ENCODE peak calls at places on chromosomes 5 and 9, in four cellular contexts. O, P, U and I are unnamed samples.

GRCh38 chr5:168964182-168964581 is 336.8 kb downstream of the SLIT3 start:
- DNase-seq in O (no peak), P (no peak), U (no peak), I (no peak)

GRCh38 chr5:156479864-156480263 is 152.9 kb downstream of the SGCD start:
- DNase-seq in O (peak), P (no peak), U (no peak), I (no peak)

GRCh38 chr5:88675159-88675757 is 207.7 kb downstream of the MEF2C start:
- DNase-seq in O (no peak), P (no peak), U (no peak), I (no peak)

GRCh38 chr9:35658894-35659220 is 765 bp downstream of the CCDC107 start:
- DNase-seq in O (peak), P (no peak), U (no peak), I (peak)

GRCh38 chr9:129703667-129704355 is 38.4 kb downstream of the PRRX2 start:
- DNase-seq in O (no peak), P (no peak), U (no peak), I (no peak)

GRCh38 chr9:83501552-83501951 is 36.6 kb downstream of the FRMD3 start:
- DNase-seq in O (no peak), P (no peak), U (no peak), I (no peak)

GRCh38 chr5:180803181-180804128 is 849 bp upstream of the MGAT1 start:
- DNase-seq in O (no peak), P (peak), U (peak), I (no peak)

GRCh38 chr5:179607449-179607931 is 16.0 kb downstream of the HNRNPH1 start:
- DNase-seq in O (no peak), P (no peak), U (no peak), I (no peak)

GRCh38 chr5:133123297-133123696 is 71.5 kb downstream of the HSPA4 start:
- DNase-seq in O (no peak), P (no peak), U (no peak), I (no peak)

GRCh38 chr9:27198175-27198574 is 89.2 kb downstream of the TEK start:
- DNase-seq in O (peak), P (no peak), U (no peak), I (no peak)

GRCh38 chr9:107638922-107639321 is 149.4 kb upstream of the KLF4 start:
- DNase-seq in O (peak), P (no peak), U (no peak), I (no peak)

DNA sequence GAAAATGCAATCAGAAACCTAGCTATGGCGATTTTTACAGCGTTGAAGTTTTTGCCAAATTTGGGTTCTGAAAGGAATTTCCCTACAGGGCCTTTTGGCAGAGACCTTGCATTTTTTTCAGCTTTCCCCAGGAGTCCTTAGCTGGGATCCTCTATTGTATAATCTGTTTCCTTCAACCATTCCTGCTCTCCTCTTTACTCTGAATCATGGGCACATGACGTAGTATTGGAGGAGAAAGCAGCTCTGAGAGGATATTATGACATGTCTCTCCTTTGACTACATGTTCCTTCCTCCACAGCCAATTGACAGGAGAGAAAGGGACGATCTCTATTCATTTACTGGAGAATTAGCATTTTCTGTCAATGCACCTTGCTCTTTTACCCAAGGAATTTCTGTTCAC is 118.5 kb upstream of the ERCC6L2 start:
- DNase-seq in O (peak), P (no peak), U (no peak), I (no peak)
- TF ChIP-seq ELK1 in O (no peak), P (no peak), U (no peak), I (no peak)

DNA sequence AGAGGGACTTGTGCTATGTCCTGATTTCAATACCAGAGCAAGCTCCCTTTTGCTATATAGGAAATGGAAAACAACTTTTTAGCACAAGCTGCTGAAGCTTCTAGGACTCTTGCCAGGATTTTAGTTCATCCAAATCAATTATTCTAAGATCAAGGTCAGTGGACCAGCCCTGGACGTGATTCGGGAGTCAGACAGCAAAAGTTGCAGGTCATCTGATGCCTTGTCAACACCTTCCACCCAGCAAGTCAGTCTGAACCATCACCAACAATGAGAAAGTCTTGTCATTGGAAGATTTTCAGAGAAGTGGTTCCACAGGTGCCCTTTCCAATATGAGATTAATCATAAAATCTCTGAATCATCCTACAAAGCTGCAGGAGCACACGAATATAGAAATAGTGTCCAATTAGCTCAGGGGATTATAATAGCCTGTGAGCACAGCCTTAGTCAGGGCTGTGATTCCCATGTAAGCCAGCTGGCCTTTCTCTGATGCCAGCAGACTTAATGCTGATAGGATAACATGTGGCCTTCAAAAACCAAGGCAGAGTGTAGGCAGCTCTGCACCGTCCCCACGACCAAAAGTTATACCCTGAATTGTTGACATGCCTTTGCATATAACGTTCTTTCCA is 445.0 kb upstream of the TRPC7 start:
- DNase-seq in O (peak), P (no peak), U (no peak), I (no peak)
- TF ChIP-seq ELK1 in O (no peak), P (no peak), U (no peak), I (no peak)

GRCh38 chr5:119928974-119929373 is 299.6 kb downstream of the FAM170A start:
- DNase-seq in O (no peak), P (no peak), U (no peak), I (no peak)
- TF ChIP-seq ELK1 in O (no peak), P (no peak), U (no peak), I (no peak)

DNA sequence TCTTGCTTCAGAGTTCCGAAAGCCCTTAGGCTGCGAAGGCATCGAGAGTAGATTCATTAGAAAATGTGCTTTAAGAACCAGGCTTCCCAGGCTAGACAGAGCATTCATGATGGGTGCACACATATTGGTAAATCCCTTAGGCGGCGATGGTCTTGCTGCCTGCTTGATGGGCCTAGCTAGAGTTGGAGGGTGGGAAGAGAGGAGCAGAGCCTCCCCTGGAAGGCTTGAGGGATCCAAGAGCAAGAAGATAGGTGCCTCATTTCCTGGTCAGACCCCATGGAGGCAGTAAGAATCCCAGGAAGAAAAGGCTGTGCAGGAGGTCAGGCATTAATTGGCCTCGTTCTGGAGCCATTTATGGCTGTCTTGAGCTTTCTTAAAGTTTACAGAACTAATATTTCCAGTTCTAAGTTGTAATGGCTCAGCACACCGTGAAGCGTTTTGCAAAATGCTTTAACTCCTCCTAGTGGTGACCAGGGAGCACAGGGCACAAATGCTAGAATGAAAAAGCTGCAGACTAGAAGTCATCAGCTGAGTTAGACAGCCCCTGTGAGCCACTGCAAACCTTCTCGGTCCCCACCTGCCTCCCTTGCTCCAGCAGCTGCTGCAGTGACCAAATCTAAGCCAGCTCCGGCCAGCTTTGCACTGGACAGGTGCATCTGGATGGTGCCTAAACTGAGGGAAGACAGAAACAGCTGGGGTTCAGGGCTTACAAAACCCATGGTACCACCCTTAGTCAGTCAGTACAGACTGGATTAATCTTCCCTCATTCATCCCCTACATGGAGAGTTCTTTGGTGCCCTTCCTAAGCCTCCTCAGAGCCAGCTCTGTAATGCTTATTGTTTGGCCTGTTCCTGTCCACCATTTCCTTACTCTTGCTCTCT is 14.7 kb downstream of the SLC45A2 start:
- DNase-seq in O (peak), P (no peak), U (peak), I (peak)
- TF ChIP-seq ELK1 in O (no peak), P (no peak), U (no peak), I (no peak)

GRCh38 chr5:100772548-100772947 is 130.5 kb downstream of the ST8SIA4 start:
- DNase-seq in O (no peak), P (no peak), U (no peak), I (no peak)

GRCh38 chr5:100776244-100776643 is 126.8 kb downstream of the ST8SIA4 start:
- DNase-seq in O (peak), P (no peak), U (no peak), I (no peak)

GRCh38 chr5:100779669-100780375 is 123.3 kb downstream of the ST8SIA4 start:
- DNase-seq in O (no peak), P (no peak), U (no peak), I (no peak)

GRCh38 chr5:100780376-100780870 is 122.7 kb downstream of the ST8SIA4 start:
- DNase-seq in O (no peak), P (no peak), U (peak), I (no peak)

DNA sequence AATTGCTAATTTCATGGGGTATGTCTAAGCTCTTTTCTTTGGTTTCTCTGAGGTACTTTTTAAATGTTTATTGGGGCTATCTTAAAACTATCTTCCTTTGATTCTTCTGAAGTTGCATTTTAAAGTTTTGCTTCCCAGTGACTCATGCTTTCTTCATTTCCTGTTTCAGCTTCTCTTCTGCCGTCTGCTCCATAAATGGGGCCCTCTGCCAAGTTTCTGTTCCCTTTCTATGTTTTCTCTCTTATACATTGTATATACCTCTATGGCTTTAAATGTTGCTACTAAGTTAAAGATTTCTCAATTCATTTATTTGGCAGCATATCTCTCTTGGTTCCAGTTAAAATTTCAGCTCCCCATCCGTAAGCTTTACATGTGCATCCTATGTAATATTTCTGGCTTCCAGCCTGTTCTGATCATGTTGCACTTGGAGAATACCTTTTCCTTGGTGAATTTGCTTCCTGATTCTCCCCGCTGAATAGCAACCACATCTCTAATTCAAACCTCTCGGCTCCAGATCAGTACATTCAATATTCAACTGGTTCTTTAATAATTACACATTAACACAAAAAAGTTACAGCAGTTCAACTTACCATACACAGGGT is 125.3 kb downstream of the ST8SIA4 start:
- DNase-seq in O (peak), P (no peak), U (peak), I (no peak)
- TF ChIP-seq ELK1 in O (no peak), P (no peak), U (no peak), I (no peak)

GRCh38 chr5:61931236-61931635 is 374.8 kb upstream of the KIF2A start:
- DNase-seq in O (no peak), P (no peak), U (no peak), I (no peak)

GRCh38 chr5:61933787-61934626 is 372.0 kb upstream of the KIF2A start:
- DNase-seq in O (peak), P (peak), U (peak), I (peak)
- TF ChIP-seq ELK1 in O (no peak), P (no peak), U (no peak), I (no peak)

DNA sequence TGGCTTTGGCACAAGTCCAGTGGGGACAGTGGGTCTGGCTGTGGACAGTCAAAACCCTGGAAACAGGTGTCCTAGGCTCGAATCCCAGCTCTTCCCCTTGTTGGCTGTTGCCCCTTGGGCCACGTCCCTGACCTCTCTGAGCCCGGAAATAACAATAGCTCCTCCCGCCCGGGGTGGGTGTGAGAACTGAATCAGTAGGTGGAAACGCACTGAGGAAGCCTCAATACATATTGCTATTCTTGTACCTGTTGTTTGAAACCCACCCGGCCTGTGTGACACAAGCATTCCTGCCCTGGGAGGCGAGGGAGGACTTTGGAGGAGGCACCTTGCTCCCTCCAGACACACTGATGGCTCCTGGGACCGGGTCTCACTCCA is 134.1 kb downstream of the OLFM1 start:
- DNase-seq in O (no peak), P (no peak), U (no peak), I (no peak)
- TF ChIP-seq ELK1 in O (no peak), P (no peak), U (no peak), I (no peak)

GRCh38 chr5:35117960-35118359 is 70.2 kb upstream of the AGXT2 start:
- DNase-seq in O (peak), P (no peak), U (no peak), I (no peak)

GRCh38 chr5:35122819-35123218 is 75.1 kb upstream of the AGXT2 start:
- DNase-seq in O (no peak), P (no peak), U (no peak), I (no peak)

GRCh38 chr5:35115920-35116319 is 68.2 kb upstream of the AGXT2 start:
- DNase-seq in O (peak), P (no peak), U (no peak), I (no peak)

GRCh38 chr5:35124932-35125331 is 77.2 kb upstream of the AGXT2 start:
- DNase-seq in O (no peak), P (no peak), U (no peak), I (no peak)

DNA sequence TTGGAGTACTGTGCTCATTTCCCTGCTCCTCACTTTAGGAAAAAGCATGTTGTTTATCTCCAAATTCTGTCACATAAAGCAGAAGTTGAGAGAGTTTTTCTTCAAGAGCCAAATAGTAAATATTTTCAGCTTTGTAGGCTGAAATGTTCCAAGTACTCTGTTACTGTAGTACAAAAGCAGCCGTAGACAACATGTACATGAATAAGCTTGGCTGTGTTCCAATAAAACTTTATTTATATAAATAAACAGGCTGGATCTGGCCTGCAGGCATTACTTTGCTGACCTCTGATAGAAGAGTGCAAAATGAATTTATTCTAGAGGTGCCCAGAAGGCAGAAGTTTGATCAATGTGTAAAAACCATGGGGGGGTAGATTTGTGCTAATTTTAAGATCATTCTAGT is 73.0 kb upstream of the AGXT2 start:
- DNase-seq in O (peak), P (no peak), U (no peak), I (no peak)
- TF ChIP-seq ELK1 in O (no peak), P (no peak), U (no peak), I (no peak)